ENCODE peak calls at places on chromosomes 16 and 17, in seven cellular contexts. A, Q, Y, U, G, Z and X are unnamed samples.

GRCh38 chr16:531494-532125 is 4.1 kb downstream of the CAPN15 start:
- DNase-seq in G (no peak), Y (no peak), A (no peak), Z (no peak), U (no peak), Q (no peak), X (no peak)

GRCh38 chr17:79504181-79504605 is 106.7 kb downstream of the RBFOX3 start:
- DNase-seq in A (no peak), Q (no peak), G (no peak), Y (no peak), U (no peak), Z (no peak), X (no peak)

GRCh38 chr17:34858941-34859562 is 102.2 kb downstream of the CCT6B start:
- DNase-seq in U (no peak), Q (no peak), G (no peak), Y (no peak), A (no peak), Z (no peak), X (no peak)

GRCh38 chr16:86604436-86605220 is 26.3 kb downstream of the FOXL1 start:
- DNase-seq in Z (peak), A (no peak), Y (no peak), Q (no peak), U (no peak), G (no peak), X (peak)

GRCh38 chr17:80668375-80669149 is 123.9 kb downstream of the RPTOR start:
- DNase-seq in U (no peak), A (no peak), G (no peak), Y (no peak), Z (no peak), Q (peak), X (no peak)

GRCh38 chr16:30985401-30986128 is 558 bp downstream of the HSD3B7 start:
- DNase-seq in Q (peak), G (no peak), Y (peak), U (no peak), Z (no peak), A (no peak), X (no peak)

GRCh38 chr16:24645739-24646645 is 83.5 kb upstream of the TNRC6A start:
- DNase-seq in Z (no peak), G (peak), U (peak), Q (no peak), A (peak), Y (no peak), X (no peak)

GRCh38 chr17:4557626-4558310 is 2.6 kb upstream of the MYBBP1A start:
- DNase-seq in U (no peak), A (no peak), Z (no peak), G (no peak), Y (no peak), Q (no peak), X (no peak)

GRCh38 chr17:45850011-45850410 is 5.3 kb downstream of the SPPL2C start:
- DNase-seq in G (no peak), U (no peak), Q (no peak), A (no peak), Y (no peak), Z (no peak), X (no peak)

GRCh38 chr17:6901086-6901485 is 69.6 kb upstream of the TEKT1 start:
- DNase-seq in Y (no peak), A (no peak), Z (no peak), U (no peak), G (no peak), Q (no peak), X (no peak)

GRCh38 chr17:48998557-48999440 is 1.6 kb downstream of the IGF2BP1 start:
- DNase-seq in Z (no peak), Y (no peak), Q (peak), A (peak), G (no peak), U (no peak), X (no peak)
- TF ChIP-seq CTCF in Z (no peak), Y (no peak), Q (peak), A (peak), G (no peak), U (peak), X (no peak)

DNA sequence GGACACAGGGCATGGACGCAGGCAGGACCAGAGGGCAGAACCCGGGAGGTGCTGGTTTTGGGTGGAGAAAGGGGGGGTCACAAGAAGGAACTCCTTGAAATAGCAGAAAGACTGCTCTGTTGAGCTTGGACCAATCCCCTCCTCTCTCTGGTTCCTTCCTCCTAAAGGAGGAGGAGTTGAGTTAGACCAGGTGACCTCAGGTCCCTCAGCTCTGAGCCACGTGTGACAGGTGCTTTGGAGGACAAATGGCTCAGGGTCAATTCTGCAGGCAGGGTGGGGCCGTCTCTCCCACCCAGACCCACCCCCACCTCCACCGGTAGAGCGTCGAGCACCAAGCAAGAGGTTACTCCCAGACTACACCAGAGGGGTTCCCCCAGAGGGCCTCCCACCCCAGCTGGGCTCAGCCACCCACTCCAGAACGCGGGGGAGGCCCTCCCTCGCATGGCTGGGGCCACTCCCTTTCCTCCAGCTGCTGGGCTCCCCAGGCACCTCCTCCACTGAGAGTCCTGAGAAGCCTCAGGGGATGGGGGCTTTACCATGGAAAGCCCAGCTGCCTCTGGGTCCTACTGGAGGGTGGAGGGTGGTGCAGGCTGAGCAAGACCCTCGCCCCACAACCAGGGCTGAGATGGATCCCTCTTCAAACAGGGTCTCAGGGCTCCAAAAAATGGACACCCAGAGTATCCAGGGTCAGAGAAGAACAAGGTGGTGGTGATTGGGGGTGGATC is 7.7 kb downstream of the MYO1C start:
- DNase-seq in Y (peak), A (peak), Q (peak), G (peak), U (no peak), Z (peak), X (peak)
- TF ChIP-seq CTCF in Y (no peak), A (peak), Q (peak), G (no peak), U (peak), Z (no peak), X (no peak)

GRCh38 chr17:56676807-56677206 is 83.3 kb downstream of the NOG start:
- DNase-seq in Y (no peak), Q (no peak), Z (no peak), A (no peak), G (no peak), U (no peak), X (no peak)
- TF ChIP-seq CTCF in Y (no peak), Q (peak), Z (no peak), A (peak), G (no peak), U (peak), X (no peak)

DNA sequence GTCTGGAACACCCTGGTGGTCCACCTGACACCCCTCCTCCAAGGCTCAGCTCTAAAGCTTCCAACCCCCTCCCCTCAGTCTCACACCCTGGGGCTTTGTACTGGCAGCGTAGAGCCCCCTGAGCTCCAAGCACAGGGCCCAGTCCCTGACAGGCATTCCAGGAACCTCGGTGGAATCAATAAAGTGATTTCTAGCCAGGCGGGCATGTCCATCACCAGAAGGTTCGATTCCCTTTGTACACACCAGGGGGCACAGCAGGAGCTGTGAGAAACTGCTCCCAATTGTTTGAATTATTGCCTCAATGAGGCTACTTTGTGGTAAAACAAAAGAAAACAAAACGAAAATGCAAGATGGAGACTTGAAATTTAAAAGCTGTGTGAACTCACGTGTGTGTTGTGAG is 51.8 kb downstream of the SMPD3 start:
- DNase-seq in U (peak), Y (peak), A (peak), G (peak), Z (no peak), Q (no peak), X (no peak)
- TF ChIP-seq CTCF in U (peak), Y (peak), A (peak), G (peak), Z (no peak), Q (peak), X (peak)

GRCh38 chr16:47727131-47727530 is 266.0 kb downstream of the PHKB start:
- DNase-seq in Q (no peak), Z (no peak), A (no peak), G (no peak), Y (no peak), U (no peak), X (no peak)
- TF ChIP-seq CTCF in Q (no peak), Z (no peak), A (no peak), G (no peak), Y (no peak), U (no peak), X (no peak)

GRCh38 chr16:79175286-79176057 is 425.1 kb downstream of the MAF start:
- DNase-seq in U (no peak), Y (no peak), G (no peak), Q (no peak), A (no peak), Z (no peak), X (no peak)

GRCh38 chr16:79181419-79181818 is 419.1 kb downstream of the MAF start:
- DNase-seq in Z (no peak), G (no peak), A (no peak), Y (no peak), U (no peak), Q (no peak), X (no peak)

GRCh38 chr16:79173910-79174309 is 426.6 kb downstream of the MAF start:
- DNase-seq in Q (no peak), Y (no peak), A (no peak), G (no peak), Z (no peak), U (no peak), X (no peak)

GRCh38 chr16:79173101-79173500 is 427.4 kb downstream of the MAF start:
- DNase-seq in Y (no peak), Z (no peak), G (no peak), U (no peak), A (no peak), Q (no peak), X (no peak)

GRCh38 chr16:79176987-79177386 is 423.6 kb downstream of the MAF start:
- DNase-seq in A (no peak), Z (no peak), G (no peak), Y (no peak), Q (no peak), U (no peak), X (no peak)
- TF ChIP-seq CTCF in A (no peak), Z (no peak), G (no peak), Y (no peak), Q (no peak), U (no peak), X (no peak)